ENCODE peak calls at places on chromosome 16, in seven cellular contexts. V is NCI-H1930; K is stimulated activated CD4-positive, alpha-beta T cell treated with anti-CD3 and anti-CD28 coated beads, Interleukin-1b, Interleukin-23, amount 100 ng/mL, for 4 hours; L is caudate nucleus; O is RCC 7860; R is cardiac muscle cell; F is hypothalamus. A is an unnamed sample.

GRCh38 chr16:86679490-86679889 is 101.1 kb downstream of the FOXL1 start:
- DNase-seq in R (no peak), V (no peak), F (no peak), O (no peak), L (no peak), K (no peak), A (no peak)

GRCh38 chr16:56193951-56194726 is 2.9 kb downstream of the GNAO1 start:
- DNase-seq in F (peak), L (peak), K (peak), V (peak), R (peak), O (no peak), A (peak)

GRCh38 chr16:89102035-89102776 is 8.6 kb downstream of the ACSF3 start:
- DNase-seq in V (no peak), K (no peak), L (no peak), O (no peak), R (no peak), F (no peak), A (no peak)

GRCh38 chr16:63890072-63890471 is 1231.8 kb downstream of the CDH11 start:
- DNase-seq in O (no peak), K (no peak), R (peak), V (no peak), F (no peak), L (no peak), A (no peak)

GRCh38 chr16:85623250-85623649 is 10.1 kb downstream of the GSE1 start:
- DNase-seq in K (no peak), L (no peak), O (no peak), V (no peak), R (no peak), F (no peak), A (no peak)

GRCh38 chr16:75764154-75764768 is 38.0 kb upstream of the CPHXL start:
- DNase-seq in V (peak), L (peak), O (peak), R (peak), K (peak), F (peak), A (peak)

GRCh38 chr16:8675183-8676159 is 1.1 kb downstream of the ABAT start:
- DNase-seq in O (no peak), L (no peak), F (no peak), V (no peak), K (peak), R (peak), A (no peak)

GRCh38 chr16:30946671-30947532 is 2.0 kb upstream of the ORAI3 start:
- DNase-seq in F (no peak), O (no peak), K (no peak), V (no peak), L (no peak), R (no peak), A (no peak)

GRCh38 chr16:55663770-55664677 is 8.2 kb downstream of the SLC6A2 start:
- DNase-seq in V (no peak), F (no peak), L (no peak), K (no peak), R (no peak), O (no peak), A (no peak)

GRCh38 chr16:4506450-4506849 is 30.3 kb downstream of the HMOX2 start:
- DNase-seq in O (peak), L (peak), R (peak), V (peak), K (no peak), F (peak), A (peak)

GRCh38 chr16:2753523-2754020 is 1.1 kb downstream of the SRRM2 start:
- DNase-seq in K (no peak), F (no peak), O (no peak), R (peak), L (no peak), V (no peak), A (no peak)

GRCh38 chr16:88455610-88456355 is 2.7 kb downstream of the ZFPM1 start:
- DNase-seq in R (peak), V (no peak), K (peak), F (no peak), L (no peak), O (peak), A (no peak)

GRCh38 chr16:66605177-66605999 is 884 bp downstream of the CMTM3 start:
- DNase-seq in F (no peak), L (no peak), R (peak), O (no peak), V (no peak), K (peak), A (no peak)

GRCh38 chr16:57799619-57800212 is 2.6 kb downstream of the KIFC3 start:
- DNase-seq in R (no peak), L (no peak), K (no peak), F (no peak), V (no peak), O (no peak), A (no peak)

GRCh38 chr16:54938351-54939346 is 8.0 kb downstream of the IRX5 start:
- DNase-seq in R (peak), K (no peak), O (no peak), L (no peak), V (no peak), F (no peak), A (no peak)

GRCh38 chr16:27973678-27974077 is 89.8 kb downstream of the GSG1L start:
- DNase-seq in V (no peak), L (no peak), R (no peak), O (no peak), F (no peak), K (no peak), A (no peak)

GRCh38 chr16:80300876-80301275 is 239.9 kb upstream of the DYNLRB2 start:
- DNase-seq in R (peak), L (no peak), F (no peak), K (no peak), O (peak), V (no peak), A (no peak)

GRCh38 chr16:6918661-6919060 is 414.0 kb upstream of the RBFOX1 start:
- DNase-seq in K (no peak), F (no peak), O (no peak), R (no peak), L (no peak), V (no peak), A (no peak)

GRCh38 chr16:49745434-49745833 is 110.5 kb downstream of the ZNF423 start:
- DNase-seq in O (no peak), L (no peak), K (no peak), R (no peak), F (no peak), V (no peak), A (no peak)

GRCh38 chr16:23403547-23403946 is 49.4 kb downstream of the COG7 start:
- DNase-seq in F (no peak), K (no peak), V (no peak), L (no peak), R (no peak), O (no peak), A (no peak)

GRCh38 chr16:63066552-63066951 is 1030.3 kb upstream of the CDH8 start:
- DNase-seq in L (no peak), K (no peak), R (no peak), O (no peak), V (no peak), F (no peak), A (no peak)

GRCh38 chr16:11675561-11676511 is 7.6 kb downstream of the SNN start:
- DNase-seq in V (no peak), K (no peak), F (no peak), R (no peak), L (peak), O (peak), A (no peak)

GRCh38 chr16:30985401-30986128 is 558 bp downstream of the HSD3B7 start:
- DNase-seq in V (peak), F (no peak), O (peak), K (no peak), R (no peak), L (no peak), A (peak)

GRCh38 chr16:67397812-67398545 is 4.7 kb upstream of the TPPP3 start:
- DNase-seq in K (no peak), O (no peak), F (no peak), R (no peak), V (no peak), L (no peak), A (no peak)

GRCh38 chr16:52052818-52053217 is 494.1 kb downstream of the TOX3 start:
- DNase-seq in V (no peak), L (no peak), F (no peak), R (no peak), K (no peak), O (no peak), A (no peak)

GRCh38 chr16:73066927-73067670 is 19.2 kb upstream of the ZFHX3 start:
- DNase-seq in K (no peak), R (peak), O (no peak), V (no peak), L (no peak), F (no peak), A (no peak)

A was measured in NCI-H446.